ENCODE peak calls at places on chromosome 17, in five cellular contexts. One of them, this sample, is unnamed.

GRCh38 chr17:41705271-41705991 is 6.7 kb upstream of the GAST start:
- DNase-seq in IMR-90: peak
- DNase-seq in mesenchymal stem cell: peak
- DNase-seq in neuronal stem cell: peak
- DNase-seq in H1: peak
- DNase-seq in this sample: peak

GRCh38 chr17:63740464-63741181 is 976 bp downstream of the STRADA start:
- DNase-seq in IMR-90: peak
- DNase-seq in mesenchymal stem cell: no peak
- DNase-seq in neuronal stem cell: no peak
- DNase-seq in H1: no peak
- DNase-seq in this sample: no peak

GRCh38 chr17:76246080-76247066 is 6.1 kb upstream of the RNF157 start:
- DNase-seq in IMR-90: peak
- DNase-seq in mesenchymal stem cell: peak
- DNase-seq in neuronal stem cell: no peak
- DNase-seq in H1: no peak
- DNase-seq in this sample: no peak

GRCh38 chr17:80000136-80000535 is 35.5 kb downstream of the TBC1D16 start:
- DNase-seq in IMR-90: no peak
- DNase-seq in mesenchymal stem cell: no peak
- DNase-seq in neuronal stem cell: no peak
- DNase-seq in H1: no peak
- DNase-seq in this sample: no peak

GRCh38 chr17:5078106-5079028 is at the start of gene ZFP3:
- DNase-seq in IMR-90: peak
- DNase-seq in mesenchymal stem cell: no peak
- DNase-seq in neuronal stem cell: no peak
- DNase-seq in H1: peak
- DNase-seq in this sample: peak

GRCh38 chr17:2594657-2595085 is 1.2 kb downstream of the PAFAH1B1 start:
- DNase-seq in IMR-90: no peak
- DNase-seq in mesenchymal stem cell: no peak
- DNase-seq in neuronal stem cell: peak
- DNase-seq in H1: no peak
- DNase-seq in this sample: no peak

GRCh38 chr17:7250655-7251329 is 742 bp downstream of the CTDNEP1 start:
- DNase-seq in IMR-90: no peak
- DNase-seq in mesenchymal stem cell: peak
- DNase-seq in neuronal stem cell: no peak
- DNase-seq in H1: no peak
- DNase-seq in this sample: no peak

GRCh38 chr17:15091825-15092224 is 173.3 kb downstream of the PMP22 start:
- DNase-seq in IMR-90: no peak
- DNase-seq in mesenchymal stem cell: no peak
- DNase-seq in neuronal stem cell: no peak
- DNase-seq in H1: no peak
- DNase-seq in this sample: no peak

GRCh38 chr17:66990047-66990446 is 25.5 kb downstream of the CACNG4 start:
- DNase-seq in IMR-90: no peak
- DNase-seq in mesenchymal stem cell: no peak
- DNase-seq in neuronal stem cell: no peak
- DNase-seq in H1: no peak
- DNase-seq in this sample: no peak

GRCh38 chr17:12362853-12363252 is 302.8 kb upstream of the MYOCD start:
- DNase-seq in IMR-90: no peak
- DNase-seq in mesenchymal stem cell: no peak
- DNase-seq in neuronal stem cell: no peak
- DNase-seq in H1: no peak
- DNase-seq in this sample: no peak

GRCh38 chr17:19551708-19552148 is 18.1 kb downstream of the SLC47A1 start:
- DNase-seq in IMR-90: no peak
- DNase-seq in mesenchymal stem cell: no peak
- DNase-seq in neuronal stem cell: no peak
- DNase-seq in H1: no peak
- DNase-seq in this sample: no peak

GRCh38 chr17:68598545-68598961 is 2.6 kb downstream of the FAM20A start:
- DNase-seq in IMR-90: no peak
- DNase-seq in mesenchymal stem cell: no peak
- DNase-seq in neuronal stem cell: no peak
- DNase-seq in H1: no peak
- DNase-seq in this sample: no peak

GRCh38 chr17:68599091-68599872 is 1.9 kb downstream of the FAM20A start:
- DNase-seq in IMR-90: no peak
- DNase-seq in mesenchymal stem cell: peak
- DNase-seq in neuronal stem cell: no peak
- DNase-seq in H1: no peak
- DNase-seq in this sample: no peak

GRCh38 chr17:68599873-68600122 is 1.4 kb downstream of the FAM20A start:
- DNase-seq in IMR-90: no peak
- DNase-seq in mesenchymal stem cell: no peak
- DNase-seq in neuronal stem cell: no peak
- DNase-seq in H1: no peak
- DNase-seq in this sample: no peak

GRCh38 chr17:68596411-68596945 is 4.7 kb downstream of the FAM20A start:
- DNase-seq in IMR-90: no peak
- DNase-seq in mesenchymal stem cell: no peak
- DNase-seq in neuronal stem cell: no peak
- DNase-seq in H1: no peak
- DNase-seq in this sample: no peak

DNA sequence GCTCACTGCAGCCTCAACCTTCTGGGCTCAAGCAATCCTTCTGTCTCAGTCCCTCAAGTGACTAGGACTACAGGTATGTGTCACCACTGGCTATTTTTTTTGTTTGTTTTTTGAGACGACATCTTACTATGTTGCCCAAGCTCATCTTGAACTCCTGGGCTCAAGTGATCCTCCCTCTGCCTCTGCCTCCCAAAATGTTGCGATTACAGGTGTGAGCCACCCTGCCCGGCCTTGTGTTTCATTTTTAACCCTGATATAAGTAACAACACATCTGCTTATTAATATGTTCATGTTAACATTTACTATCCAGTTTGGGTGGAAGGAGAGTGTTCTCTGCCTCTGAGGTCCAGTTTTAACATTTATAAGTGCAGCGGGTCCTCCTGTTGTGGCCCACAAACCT is 3.1 kb downstream of the FAM20A start:
- DNase-seq in IMR-90: no peak
- DNase-seq in mesenchymal stem cell: no peak
- DNase-seq in neuronal stem cell: no peak
- DNase-seq in H1: no peak
- DNase-seq in this sample: no peak
- H3K4ac ChIP-seq in IMR-90: no peak
- H3K4ac ChIP-seq in mesenchymal stem cell: no peak
- H3K4ac ChIP-seq in neuronal stem cell: no peak
- H3K4ac ChIP-seq in H1: no peak
- H3K4ac ChIP-seq in this sample: no peak

GRCh38 chr17:69450131-69450530 is 35.6 kb downstream of the MAP2K6 start:
- DNase-seq in IMR-90: no peak
- DNase-seq in mesenchymal stem cell: no peak
- DNase-seq in neuronal stem cell: no peak
- DNase-seq in H1: no peak
- DNase-seq in this sample: peak
- H2BK15ac ChIP-seq in IMR-90: no peak
- H2BK15ac ChIP-seq in mesenchymal stem cell: no peak
- H2BK15ac ChIP-seq in neuronal stem cell: no peak
- H2BK15ac ChIP-seq in H1: no peak
- H2BK15ac ChIP-seq in this sample: no peak

GRCh38 chr17:30824002-30824355 is 513 bp downstream of the CRLF3 start:
- DNase-seq in IMR-90: no peak
- DNase-seq in mesenchymal stem cell: no peak
- DNase-seq in neuronal stem cell: no peak
- DNase-seq in H1: no peak
- DNase-seq in this sample: no peak
- H3K14ac ChIP-seq in IMR-90: peak
- H3K14ac ChIP-seq in mesenchymal stem cell: no peak
- H3K14ac ChIP-seq in neuronal stem cell: peak
- H3K14ac ChIP-seq in H1: no peak
- H3K14ac ChIP-seq in this sample: peak

GRCh38 chr17:81049372-81049911 is 14.5 kb downstream of the BAIAP2 start:
- DNase-seq in IMR-90: no peak
- DNase-seq in mesenchymal stem cell: peak
- DNase-seq in neuronal stem cell: no peak
- DNase-seq in H1: no peak
- DNase-seq in this sample: no peak
- H3K4ac ChIP-seq in IMR-90: no peak
- H3K4ac ChIP-seq in mesenchymal stem cell: no peak
- H3K4ac ChIP-seq in neuronal stem cell: no peak
- H3K4ac ChIP-seq in H1: no peak
- H3K4ac ChIP-seq in this sample: no peak

DNA sequence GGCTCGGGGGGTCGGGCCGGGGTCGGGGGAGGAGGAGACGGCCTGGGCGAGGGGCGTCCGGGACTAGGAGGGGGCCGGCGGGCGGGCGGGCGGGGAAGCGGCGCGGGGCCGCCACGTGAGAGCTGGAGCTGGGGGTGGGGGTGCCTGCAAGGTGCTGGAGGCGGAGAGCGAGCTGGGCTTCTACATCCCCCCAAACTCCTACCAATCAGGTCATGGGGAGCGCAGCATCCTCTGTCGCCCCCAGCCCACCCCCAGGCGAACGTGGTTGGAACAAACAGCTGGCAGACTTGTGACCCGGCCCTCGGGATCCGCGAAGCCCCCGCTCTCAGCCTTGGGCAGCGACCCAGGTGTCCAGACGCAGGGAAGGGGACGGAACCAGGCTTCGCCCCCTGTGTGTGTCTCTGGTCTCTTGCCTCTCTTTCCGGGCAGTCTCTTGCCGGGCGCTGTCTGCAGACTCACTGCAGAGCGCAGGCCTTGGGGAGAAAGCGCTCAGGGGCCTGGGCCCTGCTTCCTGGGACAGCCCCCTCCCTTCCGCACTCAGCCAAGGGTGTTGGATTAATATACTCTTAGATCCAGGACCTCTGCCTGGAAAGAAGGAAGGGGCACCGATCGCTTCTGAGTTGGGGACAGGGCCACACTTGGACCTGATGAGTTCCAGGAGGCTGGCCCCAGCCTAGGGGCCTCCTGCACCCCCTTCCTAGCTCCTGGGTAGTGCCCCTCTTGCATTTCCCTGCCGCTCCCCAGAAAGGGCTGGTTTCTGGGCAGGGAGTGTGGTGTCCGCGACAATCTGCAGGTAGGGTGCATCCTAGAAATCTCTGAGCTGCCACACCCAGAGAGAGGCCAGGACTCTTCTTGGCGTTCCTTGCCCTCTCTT is 730 bp downstream of the RASL10B start:
- DNase-seq in IMR-90: no peak
- DNase-seq in mesenchymal stem cell: peak
- DNase-seq in neuronal stem cell: no peak
- DNase-seq in H1: no peak
- DNase-seq in this sample: peak
- H2BK15ac ChIP-seq in IMR-90: no peak
- H2BK15ac ChIP-seq in mesenchymal stem cell: no peak
- H2BK15ac ChIP-seq in neuronal stem cell: peak
- H2BK15ac ChIP-seq in H1: no peak
- H2BK15ac ChIP-seq in this sample: no peak

GRCh38 chr17:82342361-82343079 is 9.0 kb upstream of the SECTM1 start:
- DNase-seq in IMR-90: no peak
- DNase-seq in mesenchymal stem cell: no peak
- DNase-seq in neuronal stem cell: no peak
- DNase-seq in H1: no peak
- DNase-seq in this sample: no peak
- H3K14ac ChIP-seq in IMR-90: no peak
- H3K14ac ChIP-seq in mesenchymal stem cell: no peak
- H3K14ac ChIP-seq in neuronal stem cell: no peak
- H3K14ac ChIP-seq in H1: no peak
- H3K14ac ChIP-seq in this sample: no peak

GRCh38 chr17:49764559-49765180 is 739 bp upstream of the FAM117A start:
- DNase-seq in IMR-90: no peak
- DNase-seq in mesenchymal stem cell: peak
- DNase-seq in neuronal stem cell: no peak
- DNase-seq in H1: no peak
- DNase-seq in this sample: no peak
- H3K4ac ChIP-seq in IMR-90: no peak
- H3K4ac ChIP-seq in mesenchymal stem cell: no peak
- H3K4ac ChIP-seq in neuronal stem cell: no peak
- H3K4ac ChIP-seq in H1: no peak
- H3K4ac ChIP-seq in this sample: no peak

GRCh38 chr17:69417545-69418483 is 3.3 kb downstream of the MAP2K6 start:
- DNase-seq in IMR-90: no peak
- DNase-seq in mesenchymal stem cell: no peak
- DNase-seq in neuronal stem cell: no peak
- DNase-seq in H1: no peak
- DNase-seq in this sample: no peak
- H2BK15ac ChIP-seq in IMR-90: no peak
- H2BK15ac ChIP-seq in mesenchymal stem cell: no peak
- H2BK15ac ChIP-seq in neuronal stem cell: no peak
- H2BK15ac ChIP-seq in H1: peak
- H2BK15ac ChIP-seq in this sample: no peak

GRCh38 chr17:61183793-61184192 is 215.8 kb upstream of the TBX2 start:
- DNase-seq in IMR-90: no peak
- DNase-seq in mesenchymal stem cell: no peak
- DNase-seq in neuronal stem cell: no peak
- DNase-seq in H1: no peak
- DNase-seq in this sample: no peak
- H3K14ac ChIP-seq in IMR-90: no peak
- H3K14ac ChIP-seq in mesenchymal stem cell: no peak
- H3K14ac ChIP-seq in neuronal stem cell: no peak
- H3K14ac ChIP-seq in H1: no peak
- H3K14ac ChIP-seq in this sample: no peak

GRCh38 chr17:59707971-59708425 is 544 bp downstream of the VMP1 start:
- DNase-seq in IMR-90: no peak
- DNase-seq in mesenchymal stem cell: no peak
- DNase-seq in neuronal stem cell: peak
- DNase-seq in H1: no peak
- DNase-seq in this sample: no peak
- H3K4ac ChIP-seq in IMR-90: peak
- H3K4ac ChIP-seq in mesenchymal stem cell: peak
- H3K4ac ChIP-seq in neuronal stem cell: no peak
- H3K4ac ChIP-seq in H1: no peak
- H3K4ac ChIP-seq in this sample: no peak